ENCODE peak calls at places on chromosomes 1 and 21, in seven cellular contexts. N is heart right ventricle, U is suprapubic skin, D is coronary artery, R is SK-N-SH, B is MM.1S, W is Panc1. H is an unnamed sample.

GRCh38 chr1:180178511-180179161 is 24.0 kb downstream of the QSOX1 start:
- DNase-seq in B (peak), R (peak), N (peak), W (peak), U (no peak), D (no peak), H (peak)

GRCh38 chr1:96478228-96478627 is 243.4 kb upstream of the PTBP2 start:
- DNase-seq in U (no peak), N (no peak), B (no peak), R (no peak), D (no peak), W (no peak), H (no peak)

GRCh38 chr21:25809013-25809412 is 74.2 kb downstream of the GABPA start:
- DNase-seq in B (no peak), U (no peak), N (no peak), R (no peak), W (no peak), D (no peak), H (peak)

GRCh38 chr1:109399326-109399957 is 1.7 kb upstream of the SORT1 start:
- DNase-seq in U (no peak), B (peak), D (no peak), W (peak), N (no peak), R (peak), H (peak)

GRCh38 chr1:35717911-35718476 is 690 bp downstream of the C1orf216 start:
- DNase-seq in N (peak), R (peak), W (no peak), D (no peak), U (no peak), B (no peak), H (peak)

GRCh38 chr21:41548781-41549180 is 40.8 kb upstream of the TMPRSS2 start:
- DNase-seq in N (no peak), B (no peak), D (no peak), W (no peak), U (no peak), R (no peak), H (no peak)

GRCh38 chr1:226495716-226496115 is 52.8 kb upstream of the STUM start:
- DNase-seq in B (no peak), N (no peak), D (peak), W (no peak), R (no peak), U (no peak), H (no peak)

GRCh38 chr1:112954945-112955677 is 885 bp downstream of the SLC16A1 start:
- DNase-seq in R (peak), U (no peak), D (peak), W (no peak), N (peak), B (peak), H (peak)

GRCh38 chr1:17306407-17306806 is 1.6 kb upstream of the PADI4 start:
- DNase-seq in U (peak), R (no peak), D (no peak), N (no peak), B (no peak), W (no peak), H (no peak)

GRCh38 chr1:32990887-32991286 is 26.3 kb upstream of the RNF19B start:
- DNase-seq in D (no peak), N (no peak), U (no peak), B (no peak), W (no peak), R (no peak), H (no peak)

GRCh38 chr1:151472852-151473731 is 13.8 kb upstream of the POGZ start:
- DNase-seq in R (peak), W (no peak), D (no peak), N (peak), B (no peak), U (no peak), H (no peak)

GRCh38 chr1:152539901-152540300 is 25.6 kb downstream of the CRCT1 start:
- DNase-seq in W (no peak), N (no peak), B (no peak), D (no peak), U (no peak), R (no peak), H (no peak)

GRCh38 chr1:167999930-168000329 is 63.1 kb upstream of the MPC2 start:
- DNase-seq in U (no peak), R (no peak), D (no peak), N (no peak), W (no peak), B (no peak), H (no peak)

GRCh38 chr1:115536279-115536816 is 105.4 kb upstream of the VANGL1 start:
- DNase-seq in N (no peak), W (no peak), D (no peak), B (no peak), U (no peak), R (no peak), H (no peak)

GRCh38 chr21:30194701-30195299 is 21.1 kb downstream of the CLDN8 start:
- DNase-seq in R (peak), B (peak), U (no peak), W (no peak), N (no peak), D (no peak), H (no peak)
- TF ChIP-seq CTCF in R (peak), B (peak), U (no peak), W (no peak), N (peak), D (no peak), H (peak)

GRCh38 chr1:94255476-94255875 is 18.1 kb upstream of the ARHGAP29 start:
- DNase-seq in D (no peak), U (no peak), B (no peak), W (no peak), R (no peak), N (no peak), H (no peak)
- TF ChIP-seq CTCF in D (no peak), U (no peak), B (no peak), W (no peak), R (no peak), N (no peak), H (no peak)

GRCh38 chr1:228109073-228109961 is at the start of gene MRPL55:
- DNase-seq in B (peak), D (peak), W (peak), U (peak), N (peak), R (peak), H (peak)
- TF ChIP-seq CTCF in B (peak), D (no peak), W (no peak), U (no peak), N (no peak), R (peak), H (peak)

GRCh38 chr1:171879556-171879955 is 38.3 kb downstream of the DNM3 start:
- DNase-seq in N (no peak), B (no peak), U (no peak), D (no peak), R (no peak), W (no peak), H (no peak)

GRCh38 chr1:171884475-171884874 is 43.2 kb downstream of the DNM3 start:
- DNase-seq in D (no peak), N (no peak), W (no peak), R (no peak), U (no peak), B (no peak), H (no peak)

GRCh38 chr1:171881466-171881865 is 40.2 kb downstream of the DNM3 start:
- DNase-seq in D (no peak), W (no peak), N (no peak), B (no peak), U (no peak), R (no peak), H (no peak)

GRCh38 chr1:171883844-171884243 is 42.5 kb downstream of the DNM3 start:
- DNase-seq in D (no peak), B (no peak), W (no peak), U (no peak), R (no peak), N (no peak), H (no peak)
- TF ChIP-seq CTCF in D (no peak), B (no peak), W (no peak), U (no peak), R (no peak), N (no peak), H (no peak)

GRCh38 chr21:36122977-36123376 is 11.9 kb upstream of the CBR3 start:
- DNase-seq in W (no peak), R (no peak), B (no peak), U (no peak), D (no peak), N (no peak), H (no peak)
- TF ChIP-seq CTCF in W (peak), R (peak), B (no peak), U (no peak), D (peak), N (peak), H (peak)

H was measured in HFFc6.